ENCODE peak calls at places on chromosome 22, in seven cellular contexts. I, W, V, L, Y, S and X are unnamed samples.

GRCh38 chr22:24807284-24807950 is 1.4 kb downstream of the SGSM1 start:
- DNase-seq in V (no peak), L (no peak), S (no peak), W (no peak), I (no peak), Y (no peak), X (peak; percentile 82)

GRCh38 chr22:36191106-36191836 is 10.3 kb downstream of the APOL4 start:
- DNase-seq in V (no peak), W (no peak), Y (no peak), S (no peak), L (no peak), I (peak; percentile 37), X (peak; percentile 92)

GRCh38 chr22:35212020-35212419 is 45.3 kb upstream of the HMGXB4 start:
- DNase-seq in W (no peak), Y (no peak), S (no peak), I (peak; percentile 26), V (no peak), L (no peak), X (no peak)

GRCh38 chr22:37231406-37232139 is 12.5 kb downstream of the RAC2 start:
- DNase-seq in S (no peak), Y (no peak), I (no peak), W (peak; percentile 31), L (no peak), V (no peak), X (peak; percentile 73)

GRCh38 chr22:23495614-23496444 is 84.3 kb downstream of the IGLL1 start:
- DNase-seq in W (no peak), V (no peak), L (no peak), Y (no peak), S (no peak), I (no peak), X (peak; percentile 35)

GRCh38 chr22:31081963-31082605 is 966 bp downstream of the SMTN start:
- DNase-seq in S (no peak), I (peak; percentile 35), V (no peak), Y (no peak), L (no peak), W (no peak), X (no peak)

GRCh38 chr22:45429424-45429823 is 15.9 kb downstream of the RIBC2 start:
- DNase-seq in W (peak; percentile 42), V (no peak), I (no peak), L (no peak), S (no peak), Y (no peak), X (peak; percentile 72)

GRCh38 chr22:29073618-29074275 is 912 bp downstream of the KREMEN1 start:
- DNase-seq in V (no peak), Y (no peak), W (peak; percentile 64), L (no peak), S (no peak), I (peak; percentile 55), X (no peak)

GRCh38 chr22:46295277-46295971 is 1.2 kb upstream of the GTSE1 start:
- DNase-seq in I (no peak), W (peak; percentile 38), V (no peak), Y (no peak), L (no peak), S (no peak), X (no peak)